ENCODE peak calls at places on chromosomes 5 and 9, in four cellular contexts. One of them, this sample, is unnamed.
A peak's percentile ranks its signal among the peaks of the same experiment; 100 is the strongest.

GRCh38 chr5:168085321-168086040 is 206.0 kb upstream of the WWC1 start:
- DNase-seq in heart left ventricle: no peak
- DNase-seq in bronchial epithelial cell: no peak
- DNase-seq in B cell: no peak
- DNase-seq in this sample: no peak

GRCh38 chr5:40660751-40661150 is 19.0 kb upstream of the PTGER4 start:
- DNase-seq in heart left ventricle: no peak
- DNase-seq in bronchial epithelial cell: no peak
- DNase-seq in B cell: no peak
- DNase-seq in this sample: no peak

GRCh38 chr5:132752581-132753125 is 5.4 kb downstream of the CCNI2 start:
- DNase-seq in heart left ventricle: no peak
- DNase-seq in bronchial epithelial cell: no peak
- DNase-seq in B cell: peak; percentile 3
- DNase-seq in this sample: no peak

GRCh38 chr5:83265318-83265717 is 188.0 kb downstream of the XRCC4 start:
- DNase-seq in heart left ventricle: no peak
- DNase-seq in bronchial epithelial cell: no peak
- DNase-seq in B cell: no peak
- DNase-seq in this sample: no peak

GRCh38 chr9:567746-568305 is 273.7 kb upstream of the DMRT1 start:
- DNase-seq in heart left ventricle: no peak
- DNase-seq in bronchial epithelial cell: no peak
- DNase-seq in B cell: no peak
- DNase-seq in this sample: no peak

GRCh38 chr9:86281577-86282076 is 711 bp downstream of the ISCA1 start:
- DNase-seq in heart left ventricle: no peak
- DNase-seq in bronchial epithelial cell: peak; percentile 26
- DNase-seq in B cell: no peak
- DNase-seq in this sample: no peak

GRCh38 chr9:21615446-21615845 is 133.3 kb upstream of the IFNE start:
- DNase-seq in heart left ventricle: no peak
- DNase-seq in bronchial epithelial cell: no peak
- DNase-seq in B cell: no peak
- DNase-seq in this sample: no peak

GRCh38 chr5:127892467-127893207 is 189.4 kb downstream of the CCDC192 start:
- DNase-seq in heart left ventricle: no peak
- DNase-seq in bronchial epithelial cell: peak; percentile 76
- DNase-seq in B cell: no peak
- DNase-seq in this sample: no peak

GRCh38 chr5:135576075-135576599 is 2.7 kb downstream of the CXCL14 start:
- DNase-seq in heart left ventricle: no peak
- DNase-seq in bronchial epithelial cell: peak; percentile 9
- DNase-seq in B cell: no peak
- DNase-seq in this sample: no peak

GRCh38 chr9:14304242-14304641 is 9.7 kb downstream of the NFIB start:
- DNase-seq in heart left ventricle: no peak
- DNase-seq in bronchial epithelial cell: no peak
- DNase-seq in B cell: no peak
- DNase-seq in this sample: no peak

GRCh38 chr9:131238402-131239021 is 37.8 kb downstream of the FAM78A start:
- DNase-seq in heart left ventricle: peak; percentile 63
- DNase-seq in bronchial epithelial cell: no peak
- DNase-seq in B cell: no peak
- DNase-seq in this sample: peak; percentile 78

GRCh38 chr5:133942589-133943474 is 25.6 kb downstream of the C5orf15 start:
- DNase-seq in heart left ventricle: no peak
- DNase-seq in bronchial epithelial cell: no peak
- DNase-seq in B cell: no peak
- DNase-seq in this sample: no peak

GRCh38 chr5:155651-156410 is 35.5 kb upstream of the LRRC14B start:
- DNase-seq in heart left ventricle: no peak
- DNase-seq in bronchial epithelial cell: no peak
- DNase-seq in B cell: peak; percentile 15
- DNase-seq in this sample: peak; percentile 10

GRCh38 chr9:124505006-124505900 is 1.9 kb downstream of the NR5A1 start:
- DNase-seq in heart left ventricle: no peak
- DNase-seq in bronchial epithelial cell: no peak
- DNase-seq in B cell: peak; percentile 44
- DNase-seq in this sample: peak; percentile 19

GRCh38 chr5:141780240-141780951 is 97.8 kb downstream of the PCDH1 start:
- DNase-seq in heart left ventricle: no peak
- DNase-seq in bronchial epithelial cell: no peak
- DNase-seq in B cell: no peak
- DNase-seq in this sample: no peak
- TF ChIP-seq CTCF in heart left ventricle: no peak
- TF ChIP-seq CTCF in bronchial epithelial cell: no peak
- TF ChIP-seq CTCF in B cell: no peak
- TF ChIP-seq CTCF in this sample: no peak

GRCh38 chr5:178590924-178591423 is 781 bp upstream of the COL23A1 start:
- DNase-seq in heart left ventricle: no peak
- DNase-seq in bronchial epithelial cell: peak; percentile 91
- DNase-seq in B cell: no peak
- DNase-seq in this sample: no peak
- TF ChIP-seq CTCF in heart left ventricle: no peak
- TF ChIP-seq CTCF in bronchial epithelial cell: no peak
- TF ChIP-seq CTCF in B cell: peak; percentile 5
- TF ChIP-seq CTCF in this sample: no peak

GRCh38 chr5:53123702-53124101 is 14.1 kb upstream of the MOCS2 start:
- DNase-seq in heart left ventricle: no peak
- DNase-seq in bronchial epithelial cell: peak; percentile 38
- DNase-seq in B cell: no peak
- DNase-seq in this sample: no peak
- TF ChIP-seq CTCF in heart left ventricle: no peak
- TF ChIP-seq CTCF in bronchial epithelial cell: no peak
- TF ChIP-seq CTCF in B cell: peak; percentile 22
- TF ChIP-seq CTCF in this sample: no peak

GRCh38 chr9:91664669-91665068 is 241.0 kb upstream of the NFIL3 start:
- DNase-seq in heart left ventricle: no peak
- DNase-seq in bronchial epithelial cell: no peak
- DNase-seq in B cell: no peak
- DNase-seq in this sample: no peak
- TF ChIP-seq CTCF in heart left ventricle: no peak
- TF ChIP-seq CTCF in bronchial epithelial cell: no peak
- TF ChIP-seq CTCF in B cell: no peak
- TF ChIP-seq CTCF in this sample: no peak

DNA sequence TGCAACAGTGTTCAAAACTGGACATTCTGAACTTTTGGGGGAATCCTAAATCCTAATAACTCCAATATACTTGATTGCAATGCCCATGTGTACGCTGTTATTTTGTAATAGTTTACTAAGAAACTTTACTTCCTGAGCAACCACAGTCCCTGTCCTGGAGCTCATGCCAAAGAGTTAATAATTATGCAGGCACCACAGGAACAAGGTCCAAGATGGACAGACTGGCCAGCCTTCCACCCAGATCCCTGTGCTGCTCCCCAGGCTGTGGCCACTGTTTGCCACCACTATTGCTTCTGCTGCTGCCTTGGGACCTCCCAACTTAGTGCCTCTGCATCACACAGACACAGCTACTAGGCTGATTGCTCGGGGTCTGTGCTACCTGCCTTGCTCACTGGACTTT is 14.1 kb downstream of the IRGM start:
- DNase-seq in heart left ventricle: no peak
- DNase-seq in bronchial epithelial cell: no peak
- DNase-seq in B cell: no peak
- DNase-seq in this sample: no peak
- TF ChIP-seq CTCF in heart left ventricle: no peak
- TF ChIP-seq CTCF in bronchial epithelial cell: no peak
- TF ChIP-seq CTCF in B cell: no peak
- TF ChIP-seq CTCF in this sample: no peak

DNA sequence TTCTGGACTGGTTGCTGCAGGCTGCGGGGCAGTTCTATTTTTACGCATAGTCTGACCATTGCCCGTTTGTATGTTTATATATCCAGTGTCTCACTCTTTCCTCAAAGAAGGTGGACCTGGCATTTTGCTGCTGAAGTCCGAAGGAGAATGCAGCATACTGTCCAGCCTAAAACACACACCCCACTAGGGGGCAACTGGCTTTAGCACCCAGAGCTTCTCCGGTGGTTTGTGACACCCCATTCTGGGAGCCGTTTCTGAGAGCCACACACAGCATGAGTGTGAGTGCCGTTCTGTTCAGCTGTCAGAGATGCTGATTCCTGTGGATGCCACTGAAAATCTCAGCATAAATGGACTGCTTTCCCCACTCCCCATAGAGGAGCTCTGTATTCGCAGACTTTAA is 290.5 kb upstream of the TAS2R1 start:
- DNase-seq in heart left ventricle: no peak
- DNase-seq in bronchial epithelial cell: no peak
- DNase-seq in B cell: no peak
- DNase-seq in this sample: no peak
- TF ChIP-seq CTCF in heart left ventricle: no peak
- TF ChIP-seq CTCF in bronchial epithelial cell: no peak
- TF ChIP-seq CTCF in B cell: no peak
- TF ChIP-seq CTCF in this sample: no peak

This sample was measured in glutamatergic neuron.